ENCODE peak calls at places on chromosome 10, in seven cellular contexts. J is GM13977, U is astrocyte of the spinal cord, P is cardiac fibroblast, F is MCF 10A, L is fibroblast of villous mesenchyme, X is upper lobe of right lung. A is an unnamed sample.

GRCh38 chr10:21705142-21705827 is 171.3 kb downstream of the MLLT10 start:
- DNase-seq in J (no peak), U (no peak), P (no peak), F (no peak), L (no peak), X (no peak), A (no peak)

GRCh38 chr10:102917314-102917961 is 656 bp upstream of the CNNM2 start:
- DNase-seq in J (peak), U (peak), P (peak), F (peak), L (peak), X (peak), A (no peak)

GRCh38 chr10:13971586-13972475 is 358.9 kb downstream of the FRMD4A start:
- DNase-seq in J (no peak), U (peak), P (peak), F (no peak), L (peak), X (no peak), A (peak)

GRCh38 chr10:47261556-47261955 is 38.4 kb upstream of the GDF10 start:
- DNase-seq in J (no peak), U (no peak), P (no peak), F (no peak), L (no peak), X (no peak), A (no peak)

GRCh38 chr10:97427571-97428179 is 1.7 kb downstream of the PGAM1 start:
- DNase-seq in J (peak), U (peak), P (peak), F (peak), L (peak), X (no peak), A (no peak)

GRCh38 chr10:125797999-125798662 is 22.5 kb upstream of the MMP21 start:
- DNase-seq in J (no peak), U (no peak), P (no peak), F (no peak), L (no peak), X (no peak), A (no peak)

GRCh38 chr10:3783313-3783689 is 1.7 kb downstream of the KLF6 start:
- DNase-seq in J (peak), U (no peak), P (peak), F (peak), L (peak), X (no peak), A (no peak)

GRCh38 chr10:85618841-85619240 is 747.8 kb downstream of the GRID1 start:
- DNase-seq in J (no peak), U (no peak), P (no peak), F (no peak), L (no peak), X (no peak), A (no peak)

GRCh38 chr10:100877451-100877850 is 35.3 kb upstream of the SLF2 start:
- DNase-seq in J (no peak), U (no peak), P (no peak), F (no peak), L (no peak), X (no peak), A (no peak)

GRCh38 chr10:34358729-34359128 is 456.4 kb downstream of the PARD3 start:
- DNase-seq in J (no peak), U (no peak), P (no peak), F (no peak), L (no peak), X (no peak), A (no peak)

GRCh38 chr10:62121197-62121550 is 147.5 kb downstream of the RTKN2 start:
- DNase-seq in J (no peak), U (no peak), P (no peak), F (no peak), L (no peak), X (no peak), A (no peak)

GRCh38 chr10:58834093-58834674 is 321.5 kb downstream of the BICC1 start:
- DNase-seq in J (no peak), U (no peak), P (no peak), F (no peak), L (no peak), X (no peak), A (no peak)

GRCh38 chr10:43851030-43851429 is 202.3 kb upstream of the ZNF32 start:
- DNase-seq in J (no peak), U (no peak), P (no peak), F (no peak), L (no peak), X (no peak), A (no peak)

GRCh38 chr10:21161647-21162046 is 264.5 kb upstream of the NEBL start:
- DNase-seq in J (no peak), U (no peak), P (no peak), F (no peak), L (no peak), X (no peak), A (no peak)

GRCh38 chr10:69883680-69884375 is 82.1 kb downstream of the COL13A1 start:
- DNase-seq in J (no peak), U (no peak), P (no peak), F (no peak), L (no peak), X (no peak), A (no peak)

GRCh38 chr10:3825862-3826351 is 40.9 kb upstream of the KLF6 start:
- DNase-seq in J (no peak), U (no peak), P (peak), F (no peak), L (peak), X (no peak), A (no peak)

GRCh38 chr10:127410030-127410429 is 139.1 kb upstream of the NPS start:
- DNase-seq in J (no peak), U (no peak), P (no peak), F (no peak), L (no peak), X (no peak), A (no peak)

GRCh38 chr10:46230615-46231014 is 56.2 kb upstream of the ANTXRL start:
- DNase-seq in J (no peak), U (no peak), P (no peak), F (no peak), L (no peak), X (no peak), A (no peak)

GRCh38 chr10:96719850-96720421 is 378 bp downstream of the PIK3AP1 start:
- DNase-seq in J (peak), U (no peak), P (no peak), F (no peak), L (no peak), X (peak), A (no peak)

GRCh38 chr10:57890691-57891090 is 377.0 kb downstream of the IPMK start:
- DNase-seq in J (no peak), U (no peak), P (no peak), F (no peak), L (no peak), X (no peak), A (no peak)

GRCh38 chr10:97406064-97406463 is 4.9 kb upstream of the RRP12 start:
- DNase-seq in J (no peak), U (no peak), P (no peak), F (no peak), L (no peak), X (no peak), A (no peak)

GRCh38 chr10:44564801-44565200 is 179.9 kb upstream of the CXCL12 start:
- DNase-seq in J (no peak), U (no peak), P (no peak), F (no peak), L (no peak), X (no peak), A (no peak)

GRCh38 chr10:126090911-126091728 is 194.8 kb downstream of the FANK1 start:
- DNase-seq in J (no peak), U (peak), P (peak), F (peak), L (peak), X (no peak), A (no peak)

GRCh38 chr10:72274730-72275350 is 1.1 kb downstream of the DDIT4 start:
- DNase-seq in J (peak), U (peak), P (peak), F (peak), L (peak), X (peak), A (peak)

GRCh38 chr10:78540355-78541076 is 506.9 kb downstream of the RPS24 start:
- DNase-seq in J (no peak), U (peak), P (no peak), F (no peak), L (peak), X (no peak), A (no peak)

GRCh38 chr10:96334888-96335526 is 23.8 kb downstream of the OPALIN start:
- DNase-seq in J (peak), U (peak), P (peak), F (peak), L (peak), X (no peak), A (peak)

GRCh38 chr10:68826764-68827591 is at the start of gene STOX1:
- DNase-seq in J (peak), U (peak), P (peak), F (peak), L (peak), X (peak), A (peak)

GRCh38 chr10:84607523-84607922 is 279.1 kb downstream of the CCSER2 start:
- DNase-seq in J (no peak), U (no peak), P (no peak), F (no peak), L (no peak), X (no peak), A (no peak)

GRCh38 chr10:3741688-3742461 is 43.1 kb downstream of the KLF6 start:
- DNase-seq in J (no peak), U (no peak), P (peak), F (no peak), L (peak), X (no peak), A (no peak)

GRCh38 chr10:98509745-98510144 is 63.0 kb upstream of the HPS1 start:
- DNase-seq in J (no peak), U (no peak), P (no peak), F (no peak), L (no peak), X (no peak), A (no peak)

GRCh38 chr10:33117816-33118215 is 159.8 kb upstream of the ITGB1 start:
- DNase-seq in J (no peak), U (no peak), P (no peak), F (no peak), L (no peak), X (peak), A (no peak)

GRCh38 chr10:110919349-110919931 is at the start of gene SHOC2:
- DNase-seq in J (no peak), U (no peak), P (no peak), F (no peak), L (no peak), X (peak), A (no peak)

GRCh38 chr10:43235070-43235900 is 31.6 kb downstream of the RASGEF1A start:
- DNase-seq in J (no peak), U (no peak), P (no peak), F (no peak), L (no peak), X (peak), A (no peak)

GRCh38 chr10:18687706-18688105 is 28.5 kb downstream of the ARL5B start:
- DNase-seq in J (no peak), U (no peak), P (no peak), F (no peak), L (no peak), X (no peak), A (no peak)

GRCh38 chr10:18685555-18685954 is 26.3 kb downstream of the ARL5B start:
- DNase-seq in J (no peak), U (no peak), P (no peak), F (no peak), L (no peak), X (no peak), A (no peak)

GRCh38 chr10:18687195-18687594 is 28.0 kb downstream of the ARL5B start:
- DNase-seq in J (no peak), U (no peak), P (no peak), F (no peak), L (no peak), X (no peak), A (no peak)

GRCh38 chr10:18690541-18690940 is 31.3 kb downstream of the ARL5B start:
- DNase-seq in J (no peak), U (no peak), P (no peak), F (no peak), L (no peak), X (no peak), A (no peak)

GRCh38 chr10:18689498-18689897 is 30.3 kb downstream of the ARL5B start:
- DNase-seq in J (no peak), U (peak), P (peak), F (peak), L (peak), X (no peak), A (no peak)
- TF ChIP-seq CTCF in J (peak), U (peak), P (peak), F (peak), L (peak), X (peak), A (peak)

GRCh38 chr10:114110174-114110972 is 63.6 kb downstream of the CCDC186 start:
- DNase-seq in J (no peak), U (no peak), P (no peak), F (peak), L (no peak), X (no peak), A (no peak)
- TF ChIP-seq CTCF in J (peak), U (peak), P (peak), F (peak), L (peak), X (peak), A (no peak)

GRCh38 chr10:6721480-6721879 is 141.4 kb upstream of the PRKCQ start:
- DNase-seq in J (no peak), U (peak), P (peak), F (peak), L (peak), X (no peak), A (no peak)
- TF ChIP-seq CTCF in J (no peak), U (peak), P (peak), F (peak), L (peak), X (no peak), A (no peak)

DNA sequence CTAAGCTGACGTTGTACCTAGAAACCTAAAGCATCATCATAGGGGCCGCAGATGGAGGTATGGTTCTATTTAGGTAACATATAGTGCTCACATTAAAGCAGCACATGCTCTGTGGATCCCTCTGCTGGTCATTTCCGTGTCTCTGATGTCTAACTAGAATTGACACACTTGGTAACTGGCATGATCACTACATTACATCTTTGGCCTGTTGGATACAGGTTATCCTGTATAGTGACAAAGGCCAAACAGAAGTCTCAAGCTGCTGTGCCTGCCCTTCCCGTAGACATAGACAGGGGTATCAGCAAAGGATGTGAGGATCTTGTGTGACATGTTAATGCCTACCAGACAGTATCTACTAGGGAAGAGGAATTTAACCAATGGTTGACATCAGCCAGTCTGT is 51.2 kb downstream of the KIF5B start:
- DNase-seq in J (peak), U (peak), P (peak), F (peak), L (peak), X (no peak), A (no peak)
- TF ChIP-seq CTCF in J (peak), U (peak), P (peak), F (peak), L (peak), X (peak), A (peak)

DNA sequence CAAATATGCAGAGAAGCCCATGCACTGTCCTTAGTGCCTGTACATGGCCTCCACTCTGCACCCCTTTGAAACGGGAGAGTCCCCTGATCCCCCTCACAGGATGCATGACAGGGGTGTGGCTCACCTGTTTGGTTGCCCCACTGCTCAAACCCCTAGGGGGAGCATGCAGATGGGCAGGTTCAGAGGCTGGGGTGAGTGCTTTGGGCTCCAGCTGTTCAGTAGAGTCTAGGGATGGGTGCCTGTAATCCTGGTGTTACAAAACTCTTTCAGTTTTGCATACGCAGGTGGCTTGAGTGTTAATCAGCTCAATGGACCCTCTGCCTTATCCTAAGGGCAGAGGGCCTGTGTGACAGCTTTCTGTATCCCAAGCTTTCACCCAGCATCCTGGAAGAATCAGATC is 7.8 kb upstream of the SFTPA1 start:
- DNase-seq in J (no peak), U (no peak), P (no peak), F (no peak), L (no peak), X (no peak), A (no peak)
- TF ChIP-seq CTCF in J (no peak), U (no peak), P (no peak), F (no peak), L (no peak), X (no peak), A (no peak)

A was measured in D721Med.